ENCODE peak calls at places on chromosome 19, in six cellular contexts. K is naive thymus-derived CD8-positive, alpha-beta T cell; U is left ventricle myocardium inferior; G is adipocyte; X is activated CD4-positive, alpha-beta T cell treated with anti-CD3 and anti-CD28 coated beads, Interleukin-2, amount 50 U/mL, for 1 hour; Z is K562. F is an unnamed sample.

GRCh38 chr19:3459965-3460582 is 20.3 kb downstream of the SMIM24 start:
- DNase-seq in U (no peak), K (no peak), G (no peak), X (no peak), Z (peak), F (no peak)

GRCh38 chr19:5947435-5947834 is 30.5 kb downstream of the RANBP3 start:
- DNase-seq in X (no peak), G (no peak), Z (no peak), U (peak), K (no peak), F (no peak)

GRCh38 chr19:38035515-38036495 is 128.8 kb downstream of the SIPA1L3 start:
- DNase-seq in G (peak), Z (no peak), X (no peak), K (no peak), U (no peak), F (no peak)

GRCh38 chr19:13835791-13836723 is 40.8 kb downstream of the ZSWIM4 start:
- DNase-seq in X (peak), G (no peak), K (peak), Z (no peak), U (peak), F (no peak)

GRCh38 chr19:29843180-29844051 is 31.6 kb downstream of the CCNE1 start:
- DNase-seq in U (peak), G (peak), K (peak), Z (peak), X (no peak), F (no peak)

GRCh38 chr19:7562646-7563393 is 27.3 kb downstream of the PNPLA6 start:
- DNase-seq in K (no peak), G (peak), U (no peak), Z (peak), X (no peak), F (no peak)

GRCh38 chr19:46021531-46022041 is 1.3 kb downstream of the PGLYRP1 start:
- DNase-seq in U (no peak), Z (peak), G (no peak), K (no peak), X (no peak), F (no peak)

GRCh38 chr19:44010468-44010867 is 7.7 kb downstream of the ZNF230 start:
- DNase-seq in X (no peak), G (no peak), Z (no peak), K (no peak), U (no peak), F (no peak)

GRCh38 chr19:54653181-54653809 is 9.5 kb upstream of the LILRB4 start:
- DNase-seq in U (no peak), X (no peak), G (peak), Z (peak), K (no peak), F (peak)

GRCh38 chr19:1355974-1356865 is 27.5 kb upstream of the NDUFS7 start:
- DNase-seq in K (no peak), G (no peak), X (no peak), Z (no peak), U (no peak), F (no peak)

GRCh38 chr19:16104722-16105121 is 7.0 kb upstream of the RAB8A start:
- DNase-seq in G (no peak), Z (no peak), X (no peak), U (no peak), K (no peak), F (no peak)

GRCh38 chr19:44684892-44685847 is 13.8 kb upstream of the CEACAM16 start:
- DNase-seq in K (no peak), G (peak), X (no peak), U (no peak), Z (peak), F (peak)

GRCh38 chr19:56393119-56394012 is at the start of gene ZNF582:
- DNase-seq in X (peak), K (peak), U (peak), Z (peak), G (peak), F (peak)

GRCh38 chr19:56751078-56751489 is 79.5 kb upstream of the ZNF835 start:
- DNase-seq in G (no peak), U (no peak), Z (no peak), K (no peak), X (no peak), F (no peak)

GRCh38 chr19:13284929-13285928 is 135.0 kb downstream of the IER2 start:
- DNase-seq in Z (no peak), G (no peak), K (no peak), U (no peak), X (no peak), F (no peak)

GRCh38 chr19:53881482-53882390 is at the start of gene PRKCG:
- DNase-seq in K (peak), X (peak), U (peak), Z (peak), G (peak), F (no peak)

GRCh38 chr19:676343-677105 is at the start of gene FSTL3:
- DNase-seq in K (no peak), X (no peak), Z (peak), G (peak), U (no peak), F (no peak)

GRCh38 chr19:12872941-12873890 is 8.0 kb downstream of the DNASE2 start:
- DNase-seq in G (peak), Z (peak), X (peak), U (no peak), K (peak), F (no peak)

GRCh38 chr19:6272411-6272791 is 7.4 kb downstream of the MLLT1 start:
- DNase-seq in X (no peak), K (no peak), G (no peak), Z (peak), U (no peak), F (no peak)

GRCh38 chr19:18644144-18645034 is 7.6 kb downstream of the KLHL26 start:
- DNase-seq in U (no peak), Z (no peak), X (no peak), K (no peak), G (no peak), F (no peak)

F was measured in H4.